ENCODE peak calls at places on chromosomes 13 and 19, in five cellular contexts. W, V, L, B and Z are unnamed samples.

GRCh38 chr19:46426506-46427162 is 2.1 kb downstream of the PNMA8C start:
- DNase-seq in W (peak), V (peak), L (no peak), B (no peak), Z (no peak)

GRCh38 chr13:40624338-40624737 is 42.1 kb downstream of the FOXO1 start:
- DNase-seq in W (no peak), V (peak), L (no peak), B (no peak), Z (no peak)

GRCh38 chr19:31211088-31211487 is 138.1 kb downstream of the TSHZ3 start:
- DNase-seq in W (no peak), V (no peak), L (no peak), B (no peak), Z (no peak)

GRCh38 chr13:101416181-101417042 is at the start of gene NALCN:
- DNase-seq in W (peak), V (peak), L (peak), B (no peak), Z (peak)

GRCh38 chr13:47708386-47708785 is 292.7 kb downstream of the SUCLA2 start:
- DNase-seq in W (no peak), V (peak), L (no peak), B (no peak), Z (peak)

GRCh38 chr13:36736119-36736726 is 62.4 kb downstream of the SERTM1 start:
- DNase-seq in W (peak), V (peak), L (peak), B (peak), Z (peak)

GRCh38 chr13:28584873-28585317 is 74.0 kb upstream of the POMP start:
- DNase-seq in W (no peak), V (peak), L (no peak), B (no peak), Z (peak)

GRCh38 chr19:38806371-38806770 is 6.4 kb downstream of the LGALS4 start:
- DNase-seq in W (no peak), V (no peak), L (no peak), B (no peak), Z (no peak)

GRCh38 chr13:35700661-35701060 is 224.2 kb upstream of the MAB21L1 start:
- DNase-seq in W (no peak), V (peak), L (no peak), B (no peak), Z (no peak)

GRCh38 chr19:45771331-45771933 is 2.4 kb upstream of the SIX5 start:
- DNase-seq in W (peak), V (no peak), L (no peak), B (no peak), Z (no peak)

GRCh38 chr19:39692166-39692565 is 12.1 kb upstream of the LGALS14 start:
- DNase-seq in W (no peak), V (no peak), L (no peak), B (no peak), Z (no peak)

GRCh38 chr13:94050686-94051085 is 428.8 kb downstream of the DCT start:
- DNase-seq in W (no peak), V (no peak), L (no peak), B (no peak), Z (no peak)

GRCh38 chr19:46373573-46374359 is 26.9 kb downstream of the PPP5C start:
- DNase-seq in W (peak), V (peak), L (no peak), B (no peak), Z (peak)

GRCh38 chr13:102117175-102117830 is 284.5 kb downstream of the FGF14 start:
- DNase-seq in W (no peak), V (no peak), L (no peak), B (no peak), Z (no peak)

GRCh38 chr13:99280166-99280565 is 22.0 kb upstream of the GPR18 start:
- DNase-seq in W (no peak), V (peak), L (no peak), B (no peak), Z (no peak)

GRCh38 chr13:71169125-71169524 is 697.9 kb downstream of the DACH1 start:
- DNase-seq in W (no peak), V (no peak), L (no peak), B (no peak), Z (no peak)

GRCh38 chr13:27583645-27584044 is 36.7 kb downstream of the LNX2 start:
- DNase-seq in W (no peak), V (peak), L (no peak), B (no peak), Z (no peak)

GRCh38 chr13:66405908-66406802 is 824.0 kb downstream of the PCDH9 start:
- DNase-seq in W (no peak), V (no peak), L (no peak), B (no peak), Z (peak)

GRCh38 chr13:42762917-42763316 is 18.5 kb upstream of the FAM216B start:
- DNase-seq in W (no peak), V (peak), L (no peak), B (no peak), Z (peak)

GRCh38 chr13:95258619-95259194 is 42.5 kb downstream of the ABCC4 start:
- DNase-seq in W (no peak), V (no peak), L (no peak), B (no peak), Z (no peak)

GRCh38 chr19:7772752-7773291 is 9.8 kb downstream of the CLEC4M start:
- DNase-seq in W (no peak), V (peak), L (no peak), B (no peak), Z (no peak)

GRCh38 chr19:47036233-47036651 is 12.2 kb downstream of the TMEM160 start:
- DNase-seq in W (no peak), V (peak), L (peak), B (no peak), Z (peak)

GRCh38 chr13:75357576-75358295 is 124.2 kb downstream of the TBC1D4 start:
- DNase-seq in W (peak), V (peak), L (peak), B (peak), Z (peak)

GRCh38 chr13:79369226-79369625 is 36.8 kb downstream of the RBM26 start:
- DNase-seq in W (no peak), V (no peak), L (no peak), B (no peak), Z (no peak)

GRCh38 chr13:107612376-107612775 is 603.0 kb downstream of the LIG4 start:
- DNase-seq in W (no peak), V (no peak), L (no peak), B (no peak), Z (no peak)

GRCh38 chr13:46143239-46143701 is 38.4 kb upstream of the CPB2 start:
- DNase-seq in W (no peak), V (no peak), L (no peak), B (no peak), Z (peak)

GRCh38 chr19:49764341-49764740 is 1.2 kb upstream of the TSKS start:
- DNase-seq in W (no peak), V (no peak), L (no peak), B (no peak), Z (no peak)

GRCh38 chr19:4909172-4909896 is at the start of gene UHRF1:
- DNase-seq in W (peak), V (peak), L (peak), B (no peak), Z (peak)

GRCh38 chr13:65336916-65337315 is 1893.2 kb downstream of the PCDH9 start:
- DNase-seq in W (no peak), V (no peak), L (no peak), B (no peak), Z (no peak)

GRCh38 chr13:100673376-100673830 is 1.2 kb downstream of the TMTC4 start:
- DNase-seq in W (peak), V (no peak), L (no peak), B (no peak), Z (no peak)

GRCh38 chr19:5695649-5696195 is 5.6 kb downstream of the RPL36 start:
- DNase-seq in W (peak), V (no peak), L (peak), B (no peak), Z (no peak)

GRCh38 chr13:29835280-29836061 is 14.9 kb downstream of the UBL3 start:
- DNase-seq in W (peak), V (no peak), L (no peak), B (no peak), Z (no peak)

GRCh38 chr13:99923877-99924582 is 47.5 kb downstream of the ZIC5 start:
- DNase-seq in W (no peak), V (no peak), L (no peak), B (no peak), Z (no peak)

GRCh38 chr19:38303517-38304351 is at the start of gene C19orf33:
- DNase-seq in W (peak), V (peak), L (no peak), B (peak), Z (peak)

GRCh38 chr13:69720278-69720983 is 387.2 kb upstream of the ATXN8OS start:
- DNase-seq in W (no peak), V (no peak), L (no peak), B (no peak), Z (peak)

GRCh38 chr13:22944378-22944777 is 236.4 kb upstream of the SGCG start:
- DNase-seq in W (peak), V (no peak), L (no peak), B (no peak), Z (peak)

GRCh38 chr13:74287672-74288169 is 153.5 kb upstream of the KLF12 start:
- DNase-seq in W (peak), V (peak), L (peak), B (no peak), Z (peak)

GRCh38 chr13:42041017-42041683 is 7.3 kb upstream of the DGKH start:
- DNase-seq in W (peak), V (peak), L (peak), B (peak), Z (peak)

GRCh38 chr19:2237051-2237868 is 636 bp downstream of the SF3A2 start:
- DNase-seq in W (no peak), V (peak), L (no peak), B (no peak), Z (no peak)
- H2AFZ ChIP-seq in W (no peak), V (peak), L (peak), B (no peak), Z (peak)

DNA sequence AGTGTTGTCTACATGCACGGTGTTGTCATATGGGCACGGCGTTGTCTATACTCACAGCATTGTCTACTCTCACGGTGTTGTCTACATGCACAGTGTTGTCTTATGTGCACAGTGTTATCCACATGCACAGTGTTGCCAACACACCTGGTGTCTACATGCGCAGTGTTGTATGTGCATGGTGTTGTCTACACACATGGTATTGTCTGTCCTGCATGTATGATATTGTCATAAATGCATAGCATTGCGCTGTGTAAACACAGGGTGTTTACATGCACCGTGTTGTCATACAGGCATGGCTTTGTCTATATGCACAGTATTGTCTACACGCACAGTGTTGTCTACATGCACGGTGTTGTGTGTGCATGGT is 6.8 kb downstream of the ADPRHL1 start:
- DNase-seq in W (no peak), V (no peak), L (no peak), B (no peak), Z (no peak)
- TF ChIP-seq EZH2phosphoT487 in W (no peak), V (no peak), L (no peak), B (no peak), Z (no peak)

GRCh38 chr19:54047626-54048025 is 16.1 kb downstream of the VSTM1 start:
- DNase-seq in W (no peak), V (no peak), L (no peak), B (no peak), Z (no peak)

GRCh38 chr19:54041969-54042606 is 21.6 kb downstream of the VSTM1 start:
- DNase-seq in W (peak), V (no peak), L (no peak), B (no peak), Z (peak)

GRCh38 chr19:54042989-54043388 is 20.7 kb downstream of the VSTM1 start:
- DNase-seq in W (no peak), V (no peak), L (no peak), B (no peak), Z (no peak)

GRCh38 chr19:54040003-54040402 is 23.7 kb downstream of the VSTM1 start:
- DNase-seq in W (no peak), V (no peak), L (no peak), B (no peak), Z (no peak)

DNA sequence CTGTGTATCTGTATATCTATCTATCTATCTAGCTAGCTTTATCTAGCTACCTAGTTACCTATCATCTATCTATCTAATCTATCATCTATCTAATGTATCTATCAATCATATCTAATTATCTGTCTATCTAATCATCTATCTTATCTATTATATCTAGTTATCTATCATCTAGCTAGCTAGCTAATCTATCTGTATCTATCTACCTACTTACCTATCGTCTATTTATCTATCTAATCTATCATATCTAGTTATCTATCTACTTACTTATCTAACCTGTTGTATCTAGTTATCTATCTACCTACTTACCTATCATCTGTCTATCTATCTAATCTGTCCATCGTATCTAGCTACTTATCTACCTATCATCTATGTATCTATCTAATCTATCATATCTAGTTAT is 17.9 kb downstream of the VSTM1 start:
- DNase-seq in W (no peak), V (no peak), L (no peak), B (no peak), Z (no peak)
- H2AFZ ChIP-seq in W (no peak), V (no peak), L (no peak), B (no peak), Z (no peak)

GRCh38 chr13:109769921-109770320 is 16.5 kb downstream of the IRS2 start:
- DNase-seq in W (no peak), V (no peak), L (no peak), B (no peak), Z (no peak)

GRCh38 chr13:109768616-109769015 is 17.8 kb downstream of the IRS2 start:
- DNase-seq in W (no peak), V (no peak), L (no peak), B (no peak), Z (no peak)

GRCh38 chr13:109771926-109772325 is 14.5 kb downstream of the IRS2 start:
- DNase-seq in W (no peak), V (no peak), L (no peak), B (no peak), Z (no peak)

GRCh38 chr13:109769275-109769674 is 17.1 kb downstream of the IRS2 start:
- DNase-seq in W (no peak), V (no peak), L (no peak), B (no peak), Z (no peak)

DNA sequence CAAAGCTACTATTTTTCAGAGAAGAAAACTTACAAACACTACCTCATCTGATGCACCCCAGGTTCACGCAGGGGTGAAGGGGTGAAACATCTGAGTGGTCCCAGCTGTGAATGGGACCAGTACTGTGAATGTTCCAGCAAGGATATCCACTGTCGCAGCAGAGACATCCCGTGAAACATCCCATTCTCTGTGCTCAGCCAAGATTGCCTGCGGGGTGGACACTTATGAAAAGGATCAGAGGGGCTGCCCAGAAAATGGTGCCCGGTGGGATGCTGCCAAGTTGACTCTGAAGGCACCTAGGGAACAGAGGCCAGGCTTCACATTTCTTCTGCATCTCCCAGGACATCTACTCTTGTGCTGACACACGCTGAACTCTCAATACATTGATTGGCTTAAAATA is 15.9 kb downstream of the IRS2 start:
- DNase-seq in W (no peak), V (no peak), L (no peak), B (no peak), Z (no peak)
- TF ChIP-seq EZH2phosphoT487 in W (no peak), V (no peak), L (no peak), B (no peak), Z (no peak)

DNA sequence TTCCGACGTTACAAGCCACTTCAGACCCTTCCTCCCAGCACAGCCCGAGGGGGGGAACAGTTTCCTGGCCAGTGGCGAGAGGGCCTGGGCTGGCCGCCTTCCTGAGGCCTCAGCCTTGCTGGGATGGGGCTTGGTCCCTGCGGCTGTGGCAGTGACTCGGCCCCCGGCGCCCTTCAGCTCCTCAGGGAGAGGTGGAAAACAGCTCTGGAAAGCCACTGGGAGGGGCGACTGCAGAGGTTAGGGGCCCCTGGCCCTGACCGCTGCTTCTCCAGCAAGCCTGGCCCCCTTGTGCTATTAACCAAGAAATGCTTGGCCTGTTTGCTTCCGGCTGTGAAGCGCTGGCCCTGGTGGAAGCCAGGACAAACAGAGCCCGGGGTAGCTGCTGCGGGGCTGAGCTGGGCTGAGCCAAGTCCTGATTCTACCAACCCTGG is 38.8 kb downstream of the C13orf46 start:
- DNase-seq in W (peak), V (no peak), L (no peak), B (no peak), Z (no peak)
- H2AFZ ChIP-seq in W (peak), V (no peak), L (no peak), B (no peak), Z (no peak)

DNA sequence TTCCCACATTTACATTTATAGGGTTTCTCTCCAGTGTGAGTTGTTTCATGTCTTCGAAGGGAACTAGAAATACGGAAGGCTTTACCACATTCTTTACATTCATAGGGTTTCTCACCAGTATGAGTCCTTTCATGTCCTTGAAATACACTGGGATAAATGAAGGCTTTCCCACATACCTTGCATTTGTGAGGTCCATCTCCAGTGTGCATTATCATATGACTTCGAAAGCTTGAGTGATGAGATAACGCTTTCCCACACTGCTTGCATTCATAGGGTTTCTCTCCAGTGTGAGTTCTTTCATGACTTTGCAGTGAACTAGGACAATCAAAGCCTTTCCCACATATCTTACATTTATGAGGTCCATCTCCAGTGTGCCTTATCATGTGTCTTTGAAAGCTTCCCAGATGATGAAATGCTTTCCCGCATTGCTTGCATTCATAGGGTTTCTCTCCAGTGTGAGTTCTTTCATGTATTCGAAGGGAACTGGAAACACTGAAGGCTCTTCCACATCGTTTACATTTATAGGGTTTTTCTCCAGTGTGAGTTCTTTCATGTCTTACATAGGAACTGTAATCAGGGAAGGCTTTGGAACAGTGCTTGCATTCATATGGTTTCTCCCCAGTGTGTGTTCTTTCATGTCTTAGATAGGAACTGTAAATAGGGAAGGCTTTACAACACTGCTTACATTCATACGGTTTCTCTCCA is 15.1 kb downstream of the ZNF442 start:
- DNase-seq in W (peak), V (no peak), L (no peak), B (no peak), Z (no peak)
- TF ChIP-seq EZH2phosphoT487 in W (no peak), V (no peak), L (no peak), B (no peak), Z (no peak)

GRCh38 chr13:20127563-20128458 is 33.0 kb downstream of the GJA3 start:
- DNase-seq in W (peak), V (peak), L (peak), B (no peak), Z (peak)
- H2AFZ ChIP-seq in W (peak), V (peak), L (peak), B (peak), Z (peak)

GRCh38 chr13:50460366-50460765 is 383.1 kb downstream of the DLEU7 start:
- DNase-seq in W (no peak), V (no peak), L (no peak), B (no peak), Z (no peak)
- TF ChIP-seq EZH2phosphoT487 in W (no peak), V (no peak), L (no peak), B (no peak), Z (no peak)

GRCh38 chr13:110387451-110388140 is 80.5 kb downstream of the COL4A2 start:
- DNase-seq in W (peak), V (no peak), L (no peak), B (no peak), Z (no peak)
- H2AFZ ChIP-seq in W (no peak), V (no peak), L (no peak), B (no peak), Z (no peak)

GRCh38 chr13:73215807-73216206 is 157.0 kb downstream of the KLF5 start:
- DNase-seq in W (no peak), V (peak), L (no peak), B (no peak), Z (no peak)
- TF ChIP-seq EZH2phosphoT487 in W (no peak), V (no peak), L (no peak), B (no peak), Z (no peak)